ENCODE peak calls at places on chromosomes 12 and 14, in eight cellular contexts. One of them, this sample, is unnamed.

GRCh38 chr14:63727736-63728728 is at the start of gene SGPP1:
- DNase-seq in NCI-H82: peak
- DNase-seq in T-helper 2 cell: peak
- DNase-seq in AG09309: no peak
- DNase-seq in smooth muscle cell of the brain vasculature: no peak
- DNase-seq in left ventricle myocardium superior: peak
- DNase-seq in heart right ventricle: peak
- DNase-seq in suprapubic skin: peak
- DNase-seq in this sample: peak

GRCh38 chr12:56474389-56474788 is 6.0 kb downstream of the SPRYD4 start:
- DNase-seq in NCI-H82: no peak
- DNase-seq in T-helper 2 cell: no peak
- DNase-seq in AG09309: no peak
- DNase-seq in smooth muscle cell of the brain vasculature: no peak
- DNase-seq in left ventricle myocardium superior: peak
- DNase-seq in heart right ventricle: peak
- DNase-seq in suprapubic skin: no peak
- DNase-seq in this sample: no peak

GRCh38 chr14:101828038-101828437 is 66.5 kb downstream of the PPP2R5C start:
- DNase-seq in NCI-H82: no peak
- DNase-seq in T-helper 2 cell: no peak
- DNase-seq in AG09309: no peak
- DNase-seq in smooth muscle cell of the brain vasculature: no peak
- DNase-seq in left ventricle myocardium superior: no peak
- DNase-seq in heart right ventricle: no peak
- DNase-seq in suprapubic skin: no peak
- DNase-seq in this sample: no peak

GRCh38 chr12:34391771-34392581 is 369.7 kb downstream of the ALG10 start:
- DNase-seq in NCI-H82: no peak
- DNase-seq in T-helper 2 cell: no peak
- DNase-seq in AG09309: no peak
- DNase-seq in smooth muscle cell of the brain vasculature: no peak
- DNase-seq in left ventricle myocardium superior: peak
- DNase-seq in heart right ventricle: no peak
- DNase-seq in suprapubic skin: peak
- DNase-seq in this sample: no peak

GRCh38 chr14:68124885-68125731 is 305.5 kb downstream of the RAD51B start:
- DNase-seq in NCI-H82: no peak
- DNase-seq in T-helper 2 cell: no peak
- DNase-seq in AG09309: no peak
- DNase-seq in smooth muscle cell of the brain vasculature: no peak
- DNase-seq in left ventricle myocardium superior: no peak
- DNase-seq in heart right ventricle: no peak
- DNase-seq in suprapubic skin: no peak
- DNase-seq in this sample: no peak

GRCh38 chr14:68475802-68476201 is 317.1 kb downstream of the ZFP36L1 start:
- DNase-seq in NCI-H82: no peak
- DNase-seq in T-helper 2 cell: no peak
- DNase-seq in AG09309: no peak
- DNase-seq in smooth muscle cell of the brain vasculature: no peak
- DNase-seq in left ventricle myocardium superior: no peak
- DNase-seq in heart right ventricle: no peak
- DNase-seq in suprapubic skin: no peak
- DNase-seq in this sample: no peak

GRCh38 chr12:113203852-113204760 is 17.2 kb upstream of the TPCN1 start:
- DNase-seq in NCI-H82: peak
- DNase-seq in T-helper 2 cell: no peak
- DNase-seq in AG09309: no peak
- DNase-seq in smooth muscle cell of the brain vasculature: no peak
- DNase-seq in left ventricle myocardium superior: no peak
- DNase-seq in heart right ventricle: no peak
- DNase-seq in suprapubic skin: no peak
- DNase-seq in this sample: no peak

GRCh38 chr12:2282321-2282720 is 229.5 kb downstream of the CACNA1C start:
- DNase-seq in NCI-H82: peak
- DNase-seq in T-helper 2 cell: no peak
- DNase-seq in AG09309: no peak
- DNase-seq in smooth muscle cell of the brain vasculature: no peak
- DNase-seq in left ventricle myocardium superior: no peak
- DNase-seq in heart right ventricle: no peak
- DNase-seq in suprapubic skin: no peak
- DNase-seq in this sample: no peak

GRCh38 chr14:36652542-36653201 is 9.0 kb upstream of the PAX9 start:
- DNase-seq in NCI-H82: no peak
- DNase-seq in T-helper 2 cell: no peak
- DNase-seq in AG09309: no peak
- DNase-seq in smooth muscle cell of the brain vasculature: no peak
- DNase-seq in left ventricle myocardium superior: no peak
- DNase-seq in heart right ventricle: no peak
- DNase-seq in suprapubic skin: no peak
- DNase-seq in this sample: no peak

GRCh38 chr12:123721245-123721644 is 9.1 kb downstream of the ATP6V0A2 start:
- DNase-seq in NCI-H82: no peak
- DNase-seq in T-helper 2 cell: no peak
- DNase-seq in AG09309: no peak
- DNase-seq in smooth muscle cell of the brain vasculature: no peak
- DNase-seq in left ventricle myocardium superior: no peak
- DNase-seq in heart right ventricle: no peak
- DNase-seq in suprapubic skin: no peak
- DNase-seq in this sample: no peak

GRCh38 chr12:48422060-48422459 is 50.3 kb upstream of the ANP32D start:
- DNase-seq in NCI-H82: no peak
- DNase-seq in T-helper 2 cell: no peak
- DNase-seq in AG09309: no peak
- DNase-seq in smooth muscle cell of the brain vasculature: no peak
- DNase-seq in left ventricle myocardium superior: no peak
- DNase-seq in heart right ventricle: no peak
- DNase-seq in suprapubic skin: no peak
- DNase-seq in this sample: no peak

GRCh38 chr12:32116897-32117296 is 10.2 kb downstream of the BICD1 start:
- DNase-seq in NCI-H82: no peak
- DNase-seq in T-helper 2 cell: no peak
- DNase-seq in AG09309: no peak
- DNase-seq in smooth muscle cell of the brain vasculature: no peak
- DNase-seq in left ventricle myocardium superior: no peak
- DNase-seq in heart right ventricle: no peak
- DNase-seq in suprapubic skin: no peak
- DNase-seq in this sample: no peak

GRCh38 chr12:123761841-123762714 is at the start of gene DNAH10:
- DNase-seq in NCI-H82: peak
- DNase-seq in T-helper 2 cell: peak
- DNase-seq in AG09309: no peak
- DNase-seq in smooth muscle cell of the brain vasculature: no peak
- DNase-seq in left ventricle myocardium superior: peak
- DNase-seq in heart right ventricle: no peak
- DNase-seq in suprapubic skin: no peak
- DNase-seq in this sample: peak

GRCh38 chr14:73295198-73295796 is 58.0 kb downstream of the PAPLN start:
- DNase-seq in NCI-H82: peak
- DNase-seq in T-helper 2 cell: peak
- DNase-seq in AG09309: no peak
- DNase-seq in smooth muscle cell of the brain vasculature: no peak
- DNase-seq in left ventricle myocardium superior: no peak
- DNase-seq in heart right ventricle: peak
- DNase-seq in suprapubic skin: no peak
- DNase-seq in this sample: no peak

GRCh38 chr12:24600996-24601395 is 347.9 kb downstream of the BCAT1 start:
- DNase-seq in NCI-H82: no peak
- DNase-seq in T-helper 2 cell: peak
- DNase-seq in AG09309: peak
- DNase-seq in smooth muscle cell of the brain vasculature: no peak
- DNase-seq in left ventricle myocardium superior: no peak
- DNase-seq in heart right ventricle: no peak
- DNase-seq in suprapubic skin: no peak
- DNase-seq in this sample: no peak

GRCh38 chr12:95182868-95183415 is 34.3 kb downstream of the FGD6 start:
- DNase-seq in NCI-H82: no peak
- DNase-seq in T-helper 2 cell: peak
- DNase-seq in AG09309: peak
- DNase-seq in smooth muscle cell of the brain vasculature: no peak
- DNase-seq in left ventricle myocardium superior: no peak
- DNase-seq in heart right ventricle: no peak
- DNase-seq in suprapubic skin: no peak
- DNase-seq in this sample: no peak

GRCh38 chr14:24259282-24260025 is 3.5 kb downstream of the TGM1 start:
- DNase-seq in NCI-H82: no peak
- DNase-seq in T-helper 2 cell: no peak
- DNase-seq in AG09309: no peak
- DNase-seq in smooth muscle cell of the brain vasculature: no peak
- DNase-seq in left ventricle myocardium superior: no peak
- DNase-seq in heart right ventricle: no peak
- DNase-seq in suprapubic skin: no peak
- DNase-seq in this sample: no peak

GRCh38 chr12:3896851-3897351 is 23.7 kb upstream of the PARP11 start:
- DNase-seq in NCI-H82: peak
- DNase-seq in T-helper 2 cell: peak
- DNase-seq in AG09309: no peak
- DNase-seq in smooth muscle cell of the brain vasculature: no peak
- DNase-seq in left ventricle myocardium superior: no peak
- DNase-seq in heart right ventricle: peak
- DNase-seq in suprapubic skin: no peak
- DNase-seq in this sample: no peak

GRCh38 chr12:96989916-96990315 is 82.9 kb downstream of the NEDD1 start:
- DNase-seq in NCI-H82: peak
- DNase-seq in T-helper 2 cell: no peak
- DNase-seq in AG09309: no peak
- DNase-seq in smooth muscle cell of the brain vasculature: no peak
- DNase-seq in left ventricle myocardium superior: no peak
- DNase-seq in heart right ventricle: no peak
- DNase-seq in suprapubic skin: no peak
- DNase-seq in this sample: no peak

GRCh38 chr14:31864937-31865855 is 211.9 kb upstream of the ARHGAP5 start:
- DNase-seq in NCI-H82: no peak
- DNase-seq in T-helper 2 cell: no peak
- DNase-seq in AG09309: no peak
- DNase-seq in smooth muscle cell of the brain vasculature: no peak
- DNase-seq in left ventricle myocardium superior: no peak
- DNase-seq in heart right ventricle: no peak
- DNase-seq in suprapubic skin: no peak
- DNase-seq in this sample: no peak

GRCh38 chr12:12442548-12443071 is 85.7 kb downstream of the BORCS5 start:
- DNase-seq in NCI-H82: peak
- DNase-seq in T-helper 2 cell: peak
- DNase-seq in AG09309: no peak
- DNase-seq in smooth muscle cell of the brain vasculature: peak
- DNase-seq in left ventricle myocardium superior: no peak
- DNase-seq in heart right ventricle: no peak
- DNase-seq in suprapubic skin: no peak
- DNase-seq in this sample: no peak

GRCh38 chr12:108633534-108634224 is at the start of gene SELPLG:
- DNase-seq in NCI-H82: no peak
- DNase-seq in T-helper 2 cell: peak
- DNase-seq in AG09309: no peak
- DNase-seq in smooth muscle cell of the brain vasculature: no peak
- DNase-seq in left ventricle myocardium superior: peak
- DNase-seq in heart right ventricle: peak
- DNase-seq in suprapubic skin: peak
- DNase-seq in this sample: peak

GRCh38 chr12:10184261-10184843 is 5.5 kb downstream of the TMEM52B start:
- DNase-seq in NCI-H82: peak
- DNase-seq in T-helper 2 cell: no peak
- DNase-seq in AG09309: no peak
- DNase-seq in smooth muscle cell of the brain vasculature: no peak
- DNase-seq in left ventricle myocardium superior: no peak
- DNase-seq in heart right ventricle: no peak
- DNase-seq in suprapubic skin: no peak
- DNase-seq in this sample: no peak

GRCh38 chr12:44154128-44154527 is 318.2 kb downstream of the TMEM117 start:
- DNase-seq in NCI-H82: no peak
- DNase-seq in T-helper 2 cell: no peak
- DNase-seq in AG09309: peak
- DNase-seq in smooth muscle cell of the brain vasculature: peak
- DNase-seq in left ventricle myocardium superior: no peak
- DNase-seq in heart right ventricle: peak
- DNase-seq in suprapubic skin: no peak
- DNase-seq in this sample: no peak

GRCh38 chr12:72025524-72025923 is 86.9 kb downstream of the TPH2 start:
- DNase-seq in NCI-H82: no peak
- DNase-seq in T-helper 2 cell: no peak
- DNase-seq in AG09309: no peak
- DNase-seq in smooth muscle cell of the brain vasculature: no peak
- DNase-seq in left ventricle myocardium superior: no peak
- DNase-seq in heart right ventricle: no peak
- DNase-seq in suprapubic skin: no peak
- DNase-seq in this sample: no peak

GRCh38 chr12:54058189-54058917 is 4.7 kb downstream of the HOXC4 start:
- DNase-seq in NCI-H82: no peak
- DNase-seq in T-helper 2 cell: no peak
- DNase-seq in AG09309: no peak
- DNase-seq in smooth muscle cell of the brain vasculature: no peak
- DNase-seq in left ventricle myocardium superior: no peak
- DNase-seq in heart right ventricle: no peak
- DNase-seq in suprapubic skin: no peak
- DNase-seq in this sample: no peak

GRCh38 chr12:607541-608001 is 55.7 kb downstream of the NINJ2 start:
- DNase-seq in NCI-H82: no peak
- DNase-seq in T-helper 2 cell: no peak
- DNase-seq in AG09309: no peak
- DNase-seq in smooth muscle cell of the brain vasculature: no peak
- DNase-seq in left ventricle myocardium superior: peak
- DNase-seq in heart right ventricle: peak
- DNase-seq in suprapubic skin: no peak
- DNase-seq in this sample: no peak

GRCh38 chr12:109163150-109163549 is 46.8 kb downstream of the ACACB start:
- DNase-seq in NCI-H82: no peak
- DNase-seq in T-helper 2 cell: no peak
- DNase-seq in AG09309: no peak
- DNase-seq in smooth muscle cell of the brain vasculature: no peak
- DNase-seq in left ventricle myocardium superior: no peak
- DNase-seq in heart right ventricle: no peak
- DNase-seq in suprapubic skin: no peak
- DNase-seq in this sample: no peak

GRCh38 chr12:98909749-98910148 is 264.7 kb downstream of the APAF1 start:
- DNase-seq in NCI-H82: peak
- DNase-seq in T-helper 2 cell: no peak
- DNase-seq in AG09309: no peak
- DNase-seq in smooth muscle cell of the brain vasculature: no peak
- DNase-seq in left ventricle myocardium superior: no peak
- DNase-seq in heart right ventricle: no peak
- DNase-seq in suprapubic skin: no peak
- DNase-seq in this sample: no peak

GRCh38 chr14:67425603-67426002 is 13.6 kb upstream of the PLEK2 start:
- DNase-seq in NCI-H82: no peak
- DNase-seq in T-helper 2 cell: no peak
- DNase-seq in AG09309: no peak
- DNase-seq in smooth muscle cell of the brain vasculature: no peak
- DNase-seq in left ventricle myocardium superior: no peak
- DNase-seq in heart right ventricle: no peak
- DNase-seq in suprapubic skin: no peak
- DNase-seq in this sample: no peak

GRCh38 chr12:5440973-5441372 is 9.1 kb downstream of the NTF3 start:
- DNase-seq in NCI-H82: no peak
- DNase-seq in T-helper 2 cell: no peak
- DNase-seq in AG09309: no peak
- DNase-seq in smooth muscle cell of the brain vasculature: no peak
- DNase-seq in left ventricle myocardium superior: no peak
- DNase-seq in heart right ventricle: no peak
- DNase-seq in suprapubic skin: no peak
- DNase-seq in this sample: peak

GRCh38 chr12:116495260-116495659 is 63.9 kb upstream of the MAP1LC3B2 start:
- DNase-seq in NCI-H82: no peak
- DNase-seq in T-helper 2 cell: no peak
- DNase-seq in AG09309: no peak
- DNase-seq in smooth muscle cell of the brain vasculature: no peak
- DNase-seq in left ventricle myocardium superior: no peak
- DNase-seq in heart right ventricle: no peak
- DNase-seq in suprapubic skin: no peak
- DNase-seq in this sample: no peak

GRCh38 chr14:99672506-99673327 is 11.4 kb upstream of the CYP46A1 start:
- DNase-seq in NCI-H82: no peak
- DNase-seq in T-helper 2 cell: peak
- DNase-seq in AG09309: no peak
- DNase-seq in smooth muscle cell of the brain vasculature: no peak
- DNase-seq in left ventricle myocardium superior: no peak
- DNase-seq in heart right ventricle: no peak
- DNase-seq in suprapubic skin: no peak
- DNase-seq in this sample: no peak

GRCh38 chr14:79629891-79630560 is 581.3 kb downstream of the DIO2 start:
- DNase-seq in NCI-H82: no peak
- DNase-seq in T-helper 2 cell: no peak
- DNase-seq in AG09309: no peak
- DNase-seq in smooth muscle cell of the brain vasculature: no peak
- DNase-seq in left ventricle myocardium superior: no peak
- DNase-seq in heart right ventricle: no peak
- DNase-seq in suprapubic skin: no peak
- DNase-seq in this sample: no peak